ENCODE peak calls at places on chromosomes 1 and 21, in nine cellular contexts. One of them, this sample, is unnamed.

GRCh38 chr1:15953294-15953771 is 22.6 kb downstream of the ZBTB17 start:
- DNase-seq in EH: peak; percentile 29
- DNase-seq in nephron progenitor cell: no peak
- DNase-seq in right cardiac atrium: no peak
- DNase-seq in DND-41: no peak
- DNase-seq in heart right ventricle: no peak
- DNase-seq in amygdala: no peak
- DNase-seq in body of pancreas: no peak
- DNase-seq in T-cell: no peak
- DNase-seq in this sample: peak; percentile 75

GRCh38 chr1:39450956-39451601 is 40.4 kb upstream of the BMP8A start:
- DNase-seq in EH: peak; percentile 61
- DNase-seq in nephron progenitor cell: no peak
- DNase-seq in right cardiac atrium: no peak
- DNase-seq in DND-41: no peak
- DNase-seq in heart right ventricle: no peak
- DNase-seq in amygdala: no peak
- DNase-seq in body of pancreas: no peak
- DNase-seq in T-cell: no peak
- DNase-seq in this sample: no peak

GRCh38 chr1:236421022-236421421 is 26.9 kb downstream of the EDARADD start:
- DNase-seq in EH: peak; percentile 82
- DNase-seq in nephron progenitor cell: no peak
- DNase-seq in right cardiac atrium: no peak
- DNase-seq in DND-41: no peak
- DNase-seq in heart right ventricle: no peak
- DNase-seq in amygdala: no peak
- DNase-seq in body of pancreas: no peak
- DNase-seq in T-cell: no peak
- DNase-seq in this sample: no peak

GRCh38 chr1:98677288-98677687 is 15.8 kb downstream of the SNX7 start:
- DNase-seq in EH: peak; percentile 57
- DNase-seq in nephron progenitor cell: no peak
- DNase-seq in right cardiac atrium: no peak
- DNase-seq in DND-41: no peak
- DNase-seq in heart right ventricle: no peak
- DNase-seq in amygdala: no peak
- DNase-seq in body of pancreas: no peak
- DNase-seq in T-cell: no peak
- DNase-seq in this sample: no peak

GRCh38 chr1:41657679-41658078 is 173.2 kb upstream of the EDN2 start:
- DNase-seq in EH: no peak
- DNase-seq in nephron progenitor cell: no peak
- DNase-seq in right cardiac atrium: no peak
- DNase-seq in DND-41: no peak
- DNase-seq in heart right ventricle: no peak
- DNase-seq in amygdala: no peak
- DNase-seq in body of pancreas: no peak
- DNase-seq in T-cell: no peak
- DNase-seq in this sample: no peak

GRCh38 chr1:189149547-189150375 is 1327.9 kb downstream of the BRINP3 start:
- DNase-seq in EH: no peak
- DNase-seq in nephron progenitor cell: no peak
- DNase-seq in right cardiac atrium: no peak
- DNase-seq in DND-41: no peak
- DNase-seq in heart right ventricle: no peak
- DNase-seq in amygdala: no peak
- DNase-seq in body of pancreas: peak; percentile 16
- DNase-seq in T-cell: no peak
- DNase-seq in this sample: no peak

GRCh38 chr1:212950243-212951057 is at the start of gene VASH2:
- DNase-seq in EH: peak; percentile 84
- DNase-seq in nephron progenitor cell: peak; percentile 90
- DNase-seq in right cardiac atrium: peak; percentile 90
- DNase-seq in DND-41: no peak
- DNase-seq in heart right ventricle: peak; percentile 85
- DNase-seq in amygdala: peak; percentile 71
- DNase-seq in body of pancreas: peak; percentile 67
- DNase-seq in T-cell: peak; percentile 40
- DNase-seq in this sample: peak; percentile 90

GRCh38 chr1:30284728-30285460 is 438.5 kb downstream of the MATN1 start:
- DNase-seq in EH: no peak
- DNase-seq in nephron progenitor cell: no peak
- DNase-seq in right cardiac atrium: no peak
- DNase-seq in DND-41: no peak
- DNase-seq in heart right ventricle: no peak
- DNase-seq in amygdala: no peak
- DNase-seq in body of pancreas: no peak
- DNase-seq in T-cell: no peak
- DNase-seq in this sample: no peak

GRCh38 chr21:18041012-18041411 is 203.6 kb upstream of the CHODL start:
- DNase-seq in EH: no peak
- DNase-seq in nephron progenitor cell: peak; percentile 7
- DNase-seq in right cardiac atrium: no peak
- DNase-seq in DND-41: no peak
- DNase-seq in heart right ventricle: no peak
- DNase-seq in amygdala: no peak
- DNase-seq in body of pancreas: no peak
- DNase-seq in T-cell: no peak
- DNase-seq in this sample: no peak

GRCh38 chr21:39676054-39676771 is 63.5 kb downstream of the B3GALT5 start:
- DNase-seq in EH: no peak
- DNase-seq in nephron progenitor cell: no peak
- DNase-seq in right cardiac atrium: no peak
- DNase-seq in DND-41: no peak
- DNase-seq in heart right ventricle: no peak
- DNase-seq in amygdala: no peak
- DNase-seq in body of pancreas: no peak
- DNase-seq in T-cell: no peak
- DNase-seq in this sample: no peak

GRCh38 chr1:116078699-116079223 is 32.4 kb upstream of the MAB21L3 start:
- DNase-seq in EH: no peak
- DNase-seq in nephron progenitor cell: no peak
- DNase-seq in right cardiac atrium: no peak
- DNase-seq in DND-41: no peak
- DNase-seq in heart right ventricle: no peak
- DNase-seq in amygdala: no peak
- DNase-seq in body of pancreas: no peak
- DNase-seq in T-cell: no peak
- DNase-seq in this sample: no peak

GRCh38 chr21:34839070-34839820 is 170.5 kb downstream of the CLIC6 start:
- DNase-seq in EH: no peak
- DNase-seq in nephron progenitor cell: no peak
- DNase-seq in right cardiac atrium: no peak
- DNase-seq in DND-41: no peak
- DNase-seq in heart right ventricle: no peak
- DNase-seq in amygdala: no peak
- DNase-seq in body of pancreas: no peak
- DNase-seq in T-cell: no peak
- DNase-seq in this sample: no peak

GRCh38 chr1:152052606-152053005 is 15.8 kb upstream of the S100A11 start:
- DNase-seq in EH: peak; percentile 78
- DNase-seq in nephron progenitor cell: peak; percentile 91
- DNase-seq in right cardiac atrium: peak; percentile 86
- DNase-seq in DND-41: peak; percentile 78
- DNase-seq in heart right ventricle: peak; percentile 81
- DNase-seq in amygdala: peak; percentile 55
- DNase-seq in body of pancreas: peak; percentile 88
- DNase-seq in T-cell: peak; percentile 79
- DNase-seq in this sample: peak; percentile 90

GRCh38 chr1:51222136-51222787 is 13.8 kb upstream of the RNF11 start:
- DNase-seq in EH: no peak
- DNase-seq in nephron progenitor cell: no peak
- DNase-seq in right cardiac atrium: no peak
- DNase-seq in DND-41: no peak
- DNase-seq in heart right ventricle: no peak
- DNase-seq in amygdala: no peak
- DNase-seq in body of pancreas: no peak
- DNase-seq in T-cell: no peak
- DNase-seq in this sample: no peak

GRCh38 chr1:94071956-94072355 is 49.0 kb downstream of the ABCA4 start:
- DNase-seq in EH: no peak
- DNase-seq in nephron progenitor cell: no peak
- DNase-seq in right cardiac atrium: no peak
- DNase-seq in DND-41: no peak
- DNase-seq in heart right ventricle: no peak
- DNase-seq in amygdala: no peak
- DNase-seq in body of pancreas: no peak
- DNase-seq in T-cell: no peak
- DNase-seq in this sample: no peak

GRCh38 chr1:97895278-97895677 is 25.6 kb downstream of the DPYD start:
- DNase-seq in EH: no peak
- DNase-seq in nephron progenitor cell: no peak
- DNase-seq in right cardiac atrium: no peak
- DNase-seq in DND-41: no peak
- DNase-seq in heart right ventricle: no peak
- DNase-seq in amygdala: no peak
- DNase-seq in body of pancreas: no peak
- DNase-seq in T-cell: no peak
- DNase-seq in this sample: no peak

GRCh38 chr1:74771913-74772515 is 39.1 kb downstream of the TYW3 start:
- DNase-seq in EH: peak; percentile 53
- DNase-seq in nephron progenitor cell: peak; percentile 32
- DNase-seq in right cardiac atrium: no peak
- DNase-seq in DND-41: peak; percentile 22
- DNase-seq in heart right ventricle: no peak
- DNase-seq in amygdala: no peak
- DNase-seq in body of pancreas: no peak
- DNase-seq in T-cell: peak; percentile 4
- DNase-seq in this sample: no peak

GRCh38 chr1:202976633-202977032 is 9.6 kb upstream of the CYB5R1 start:
- DNase-seq in EH: no peak
- DNase-seq in nephron progenitor cell: no peak
- DNase-seq in right cardiac atrium: no peak
- DNase-seq in DND-41: no peak
- DNase-seq in heart right ventricle: no peak
- DNase-seq in amygdala: no peak
- DNase-seq in body of pancreas: no peak
- DNase-seq in T-cell: no peak
- DNase-seq in this sample: no peak

GRCh38 chr1:23645338-23645737 is 46.3 kb upstream of the RPL11 start:
- DNase-seq in EH: no peak
- DNase-seq in nephron progenitor cell: no peak
- DNase-seq in right cardiac atrium: no peak
- DNase-seq in DND-41: no peak
- DNase-seq in heart right ventricle: no peak
- DNase-seq in amygdala: no peak
- DNase-seq in body of pancreas: no peak
- DNase-seq in T-cell: no peak
- DNase-seq in this sample: no peak

GRCh38 chr1:24775901-24776300 is 30.7 kb downstream of the CLIC4 start:
- DNase-seq in EH: no peak
- DNase-seq in nephron progenitor cell: peak; percentile 21
- DNase-seq in right cardiac atrium: no peak
- DNase-seq in DND-41: no peak
- DNase-seq in heart right ventricle: no peak
- DNase-seq in amygdala: no peak
- DNase-seq in body of pancreas: no peak
- DNase-seq in T-cell: no peak
- DNase-seq in this sample: no peak

GRCh38 chr21:28884481-28884880 is 108.2 kb downstream of the LTN1 start:
- DNase-seq in EH: peak; percentile 37
- DNase-seq in nephron progenitor cell: no peak
- DNase-seq in right cardiac atrium: no peak
- DNase-seq in DND-41: no peak
- DNase-seq in heart right ventricle: no peak
- DNase-seq in amygdala: no peak
- DNase-seq in body of pancreas: no peak
- DNase-seq in T-cell: peak; percentile 2
- DNase-seq in this sample: no peak

GRCh38 chr1:62062087-62062486 is 132.6 kb upstream of the L1TD1 start:
- DNase-seq in EH: no peak
- DNase-seq in nephron progenitor cell: no peak
- DNase-seq in right cardiac atrium: no peak
- DNase-seq in DND-41: no peak
- DNase-seq in heart right ventricle: no peak
- DNase-seq in amygdala: no peak
- DNase-seq in body of pancreas: no peak
- DNase-seq in T-cell: no peak
- DNase-seq in this sample: no peak

GRCh38 chr1:58577676-58578073 is 623 bp upstream of the TACSTD2 start:
- DNase-seq in EH: no peak
- DNase-seq in nephron progenitor cell: no peak
- DNase-seq in right cardiac atrium: no peak
- DNase-seq in DND-41: no peak
- DNase-seq in heart right ventricle: no peak
- DNase-seq in amygdala: no peak
- DNase-seq in body of pancreas: no peak
- DNase-seq in T-cell: no peak
- DNase-seq in this sample: no peak

GRCh38 chr1:7070389-7071029 is 285.3 kb downstream of the CAMTA1 start:
- DNase-seq in EH: peak; percentile 72
- DNase-seq in nephron progenitor cell: peak; percentile 71
- DNase-seq in right cardiac atrium: peak; percentile 54
- DNase-seq in DND-41: peak; percentile 56
- DNase-seq in heart right ventricle: peak; percentile 42
- DNase-seq in amygdala: peak; percentile 21
- DNase-seq in body of pancreas: peak; percentile 68
- DNase-seq in T-cell: peak; percentile 31
- DNase-seq in this sample: peak; percentile 76

GRCh38 chr1:245932302-245932972 is 574.6 kb downstream of the SMYD3 start:
- DNase-seq in EH: no peak
- DNase-seq in nephron progenitor cell: no peak
- DNase-seq in right cardiac atrium: no peak
- DNase-seq in DND-41: no peak
- DNase-seq in heart right ventricle: no peak
- DNase-seq in amygdala: no peak
- DNase-seq in body of pancreas: no peak
- DNase-seq in T-cell: no peak
- DNase-seq in this sample: no peak